ENCODE peak calls at places on chromosomes 5 and 9, in nine cellular contexts. O is left ventricle myocardium inferior; T is nephron progenitor cell; A is IMR-90; E is ovary; I is activated CD4-positive, alpha-beta T cell treated with anti-CD3 and anti-CD28 coated beads for 48 hours; P is colonic mucosa; N is GM03348; M is NCI-H2107. Y is an unnamed sample.

GRCh38 chr5:1912951-1913565 is 30.3 kb upstream of the IRX4 start:
- DNase-seq in A (no peak), O (no peak), M (no peak), I (no peak), E (no peak), P (no peak), N (no peak), T (no peak), Y (no peak)

GRCh38 chr5:16826379-16827125 is 109.5 kb downstream of the MYO10 start:
- DNase-seq in I (no peak), O (no peak), M (no peak), N (no peak), A (no peak), P (no peak), E (no peak), T (no peak), Y (no peak)

GRCh38 chr9:78366827-78367226 is 69.9 kb downstream of the PSAT1 start:
- DNase-seq in P (no peak), T (no peak), I (no peak), M (no peak), N (no peak), E (no peak), O (no peak), A (no peak), Y (no peak)

GRCh38 chr5:35920890-35921289 is 17.5 kb downstream of the CAPSL start:
- DNase-seq in P (no peak), N (no peak), M (no peak), T (peak), A (no peak), O (no peak), I (no peak), E (no peak), Y (no peak)

GRCh38 chr9:92746567-92747458 is 17.8 kb downstream of the BICD2 start:
- DNase-seq in A (peak), E (no peak), M (no peak), O (no peak), N (peak), P (no peak), T (no peak), I (no peak), Y (no peak)

GRCh38 chr5:115510145-115510640 is 34.4 kb downstream of the FEM1C start:
- DNase-seq in T (no peak), E (no peak), I (no peak), O (no peak), N (no peak), M (no peak), P (no peak), A (no peak), Y (no peak)

GRCh38 chr9:111179577-111179976 is 141.3 kb upstream of the LPAR1 start:
- DNase-seq in N (no peak), I (no peak), P (peak), E (no peak), T (no peak), O (peak), A (no peak), M (no peak), Y (no peak)

GRCh38 chr5:957730-958485 is 50.7 kb upstream of the NKD2 start:
- DNase-seq in P (no peak), A (peak), T (no peak), E (no peak), M (no peak), O (no peak), I (no peak), N (no peak), Y (no peak)

GRCh38 chr5:67164856-67165523 is 31.6 kb downstream of the CD180 start:
- DNase-seq in E (no peak), A (no peak), T (no peak), O (no peak), M (no peak), P (no peak), N (no peak), I (no peak), Y (no peak)